ENCODE peak calls at places on chromosomes 11 and 22, in four cellular contexts. T, G, Q and H are unnamed samples. For H3K27me3, the result is how much of the 10 kb centered on the place peaks cover.

GRCh38 chr22:29187831-29188230 is 17.9 kb upstream of the EMID1 start:
- DNase-seq in T (no peak), G (no peak), Q (no peak), H (no peak)

GRCh38 chr22:39176067-39176621 is 23.7 kb upstream of the CBX7 start:
- DNase-seq in T (peak), G (peak), Q (peak), H (no peak)

GRCh38 chr11:74686792-74687191 is 44.4 kb downstream of the CHRDL2 start:
- DNase-seq in T (peak), G (no peak), Q (no peak), H (peak)

GRCh38 chr22:48106715-48107259 is 1344.3 kb downstream of the TBC1D22A start:
- DNase-seq in T (no peak), G (no peak), Q (no peak), H (no peak)

GRCh38 chr22:39318507-39319283 is 728 bp downstream of the RPL3 start:
- DNase-seq in T (peak), G (no peak), Q (no peak), H (no peak)

GRCh38 chr11:94586546-94586945 is 19.4 kb downstream of the PIWIL4 start:
- DNase-seq in T (no peak), G (no peak), Q (no peak), H (no peak)

GRCh38 chr11:115919341-115920086 is 415.3 kb upstream of the CADM1 start:
- DNase-seq in T (no peak), G (peak), Q (no peak), H (peak)

GRCh38 chr11:110679323-110679980 is 32.8 kb downstream of the ARHGAP20 start:
- DNase-seq in T (peak), G (no peak), Q (no peak), H (peak)

GRCh38 chr22:31326877-31327276 is 19.3 kb downstream of the PATZ1 start:
- DNase-seq in T (no peak), G (no peak), Q (no peak), H (no peak)

GRCh38 chr22:25702046-25702445 is 39.9 kb upstream of the MYO18B start:
- DNase-seq in T (no peak), G (no peak), Q (no peak), H (peak)

GRCh38 chr11:120086651-120087050 is 51.3 kb downstream of the TRIM29 start:
- DNase-seq in T (no peak), G (no peak), Q (no peak), H (no peak)

GRCh38 chr11:101945418-101945817 is 29.1 kb upstream of the ANGPTL5 start:
- DNase-seq in T (no peak), G (no peak), Q (no peak), H (no peak)

GRCh38 chr22:33302549-33302948 is 244.4 kb upstream of the SYN3 start:
- DNase-seq in T (no peak), G (no peak), Q (no peak), H (no peak)

GRCh38 chr11:62593434-62594044 is 2.2 kb upstream of the TUT1 start:
- DNase-seq in T (peak), G (peak), Q (peak), H (peak)

GRCh38 chr11:27409742-27410141 is 46.7 kb upstream of the CCDC34 start:
- DNase-seq in T (no peak), G (no peak), Q (no peak), H (no peak)

GRCh38 chr11:8273281-8273680 is 9.6 kb upstream of the LMO1 start:
- DNase-seq in T (no peak), G (no peak), Q (no peak), H (peak)

GRCh38 chr11:62501432-62501891 is 45.1 kb downstream of the AHNAK start:
- DNase-seq in T (no peak), G (no peak), Q (peak), H (no peak)

GRCh38 chr11:7670631-7671030 is 2.7 kb downstream of the CYB5R2 start:
- DNase-seq in T (no peak), G (no peak), Q (no peak), H (peak)

GRCh38 chr22:32748509-32748908 is 53.0 kb upstream of the TIMP3 start:
- DNase-seq in T (no peak), G (no peak), Q (no peak), H (no peak)

GRCh38 chr11:132718711-132719641 is 813.3 kb downstream of the OPCML start:
- DNase-seq in T (peak), G (no peak), Q (peak), H (no peak)

GRCh38 chr11:20444537-20444936 is 57.0 kb downstream of the PRMT3 start:
- DNase-seq in T (no peak), G (no peak), Q (no peak), H (peak)

GRCh38 chr11:17695454-17696441 is 23.6 kb upstream of the MYOD1 start:
- DNase-seq in T (no peak), G (no peak), Q (peak), H (no peak)

GRCh38 chr11:15967166-15967565 is 389.2 kb downstream of the SOX6 start:
- DNase-seq in T (no peak), G (peak), Q (no peak), H (peak)

GRCh38 chr11:124172076-124172475 is 11.1 kb upstream of the OR10D3 start:
- DNase-seq in T (no peak), G (no peak), Q (no peak), H (no peak)

GRCh38 chr11:65591939-65592814 is 3.4 kb downstream of the KCNK7 start:
- DNase-seq in T (no peak), G (peak), Q (peak), H (no peak)

GRCh38 chr11:14249121-14249963 is 109.6 kb downstream of the RRAS2 start:
- DNase-seq in T (peak), G (peak), Q (peak), H (peak)

GRCh38 chr22:32785636-32786418 is 15.7 kb upstream of the TIMP3 start:
- DNase-seq in T (no peak), G (no peak), Q (no peak), H (no peak)

GRCh38 chr11:3735827-3736226 is 61.5 kb downstream of the NUP98 start:
- DNase-seq in T (peak), G (no peak), Q (no peak), H (no peak)

GRCh38 chr22:45235101-45235777 is 5.5 kb downstream of the KIAA0930 start:
- DNase-seq in T (no peak), G (no peak), Q (no peak), H (no peak)

GRCh38 chr11:95705485-95706124 is 84.0 kb downstream of the FAM76B start:
- DNase-seq in T (peak), G (peak), Q (peak), H (peak)

GRCh38 chr22:30396871-30397655 is at the start of gene SEC14L2:
- DNase-seq in T (no peak), G (peak), Q (peak), H (peak)

GRCh38 chr11:11407738-11408084 is 54.7 kb upstream of the CSNK2A3 start:
- DNase-seq in T (no peak), G (no peak), Q (no peak), H (no peak)

GRCh38 chr22:33844273-33844672 is 76.0 kb downstream of the LARGE1 start:
- DNase-seq in T (no peak), G (no peak), Q (no peak), H (no peak)

GRCh38 chr11:114027941-114028340 is 31.6 kb upstream of the ZBTB16 start:
- DNase-seq in T (no peak), G (no peak), Q (no peak), H (no peak)
- TF ChIP-seq CTCF in T (no peak), G (no peak), Q (peak), H (no peak)

GRCh38 chr11:2138075-2138435 is 1.1 kb downstream of the IGF2 start:
- DNase-seq in T (no peak), G (peak), Q (peak), H (no peak)
- H3K27me3 ChIP-seq in T (under half), G (under half), Q (half or more), H (under half)

GRCh38 chr11:133995066-133995465 is 38.3 kb upstream of the IGSF9B start:
- DNase-seq in T (no peak), G (no peak), Q (no peak), H (no peak)
- H3K4me3 ChIP-seq in T (no peak), G (no peak), Q (no peak), H (no peak)

GRCh38 chr11:28463826-28464225 is 355.6 kb downstream of the METTL15 start:
- DNase-seq in T (peak), G (no peak), Q (no peak), H (peak)
- TF ChIP-seq CTCF in T (peak), G (no peak), Q (no peak), H (no peak)

GRCh38 chr11:78605296-78605695 is 30.6 kb upstream of the NARS2 start:
- DNase-seq in T (no peak), G (no peak), Q (no peak), H (no peak)
- H3K27me3 ChIP-seq in T (under half), G (under half), Q (under half), H (under half)

GRCh38 chr22:35349368-35349703 is 31.6 kb upstream of the HMOX1 start:
- DNase-seq in T (no peak), G (no peak), Q (no peak), H (no peak)
- H3K4me3 ChIP-seq in T (no peak), G (no peak), Q (no peak), H (no peak)

GRCh38 chr11:32432565-32433248 is 2.6 kb downstream of the WT1 start:
- DNase-seq in T (no peak), G (no peak), Q (peak), H (no peak)
- TF ChIP-seq CTCF in T (no peak), G (no peak), Q (no peak), H (no peak)

GRCh38 chr11:73012121-73012863 is 129.8 kb downstream of the FCHSD2 start:
- DNase-seq in T (peak), G (no peak), Q (no peak), H (peak)
- H3K27me3 ChIP-seq in T (under half), G (under half), Q (under half), H (under half)

DNA sequence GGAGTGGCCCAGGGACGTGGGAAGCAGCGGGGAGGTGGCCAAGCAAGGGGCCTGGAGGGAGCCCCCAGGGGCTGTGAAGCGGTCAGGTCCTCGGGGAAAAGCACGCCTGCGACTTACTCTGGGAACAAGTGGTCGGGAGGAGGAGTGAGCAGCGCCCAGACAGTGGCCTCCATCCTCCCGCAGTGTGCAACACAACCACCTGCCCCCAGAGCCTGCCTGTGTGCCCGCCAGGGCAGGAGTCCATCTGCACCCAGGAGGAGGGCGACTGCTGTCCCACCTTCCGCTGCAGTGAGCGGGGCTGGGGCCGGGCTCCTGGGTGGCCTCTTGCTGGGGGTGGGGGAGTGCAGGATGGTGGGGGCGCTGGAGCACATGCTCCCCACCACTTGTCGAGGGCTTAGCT is 35.0 kb downstream of the MUC5B start:
- DNase-seq in T (no peak), G (no peak), Q (no peak), H (no peak)
- H3K4me3 ChIP-seq in T (no peak), G (no peak), Q (no peak), H (no peak)